ENCODE peak calls at places on chromosomes 5 and 9, in six cellular contexts. One of them, this sample, is unnamed.

GRCh38 chr9:79663878-79664277 is 92.1 kb downstream of the TLE4 start:
- DNase-seq in stimulated activated CD8-positive, alpha-beta memory T cell treated with anti-CD3 and anti-CD28 coated beads, Interleukin-2, amount 100 ng/mL, for 48 hours: no peak
- DNase-seq in activated CD8-positive, alpha-beta memory T cell treated with anti-CD3 and anti-CD28 coated beads for 4 hours: no peak
- DNase-seq in NCI-H774: no peak
- DNase-seq in Kasumi-1: no peak
- DNase-seq in ELF-1: no peak
- DNase-seq in this sample: no peak

GRCh38 chr5:96957125-96958041 is 21.5 kb downstream of the LNPEP start:
- DNase-seq in stimulated activated CD8-positive, alpha-beta memory T cell treated with anti-CD3 and anti-CD28 coated beads, Interleukin-2, amount 100 ng/mL, for 48 hours: peak
- DNase-seq in activated CD8-positive, alpha-beta memory T cell treated with anti-CD3 and anti-CD28 coated beads for 4 hours: no peak
- DNase-seq in NCI-H774: no peak
- DNase-seq in Kasumi-1: no peak
- DNase-seq in ELF-1: no peak
- DNase-seq in this sample: no peak

GRCh38 chr9:114078021-114078780 is at the start of gene AMBP:
- DNase-seq in stimulated activated CD8-positive, alpha-beta memory T cell treated with anti-CD3 and anti-CD28 coated beads, Interleukin-2, amount 100 ng/mL, for 48 hours: no peak
- DNase-seq in activated CD8-positive, alpha-beta memory T cell treated with anti-CD3 and anti-CD28 coated beads for 4 hours: no peak
- DNase-seq in NCI-H774: no peak
- DNase-seq in Kasumi-1: no peak
- DNase-seq in ELF-1: no peak
- DNase-seq in this sample: no peak

GRCh38 chr5:32362527-32362926 is 49.8 kb upstream of the MTMR12 start:
- DNase-seq in stimulated activated CD8-positive, alpha-beta memory T cell treated with anti-CD3 and anti-CD28 coated beads, Interleukin-2, amount 100 ng/mL, for 48 hours: no peak
- DNase-seq in activated CD8-positive, alpha-beta memory T cell treated with anti-CD3 and anti-CD28 coated beads for 4 hours: no peak
- DNase-seq in NCI-H774: no peak
- DNase-seq in Kasumi-1: no peak
- DNase-seq in ELF-1: no peak
- DNase-seq in this sample: no peak

GRCh38 chr5:14032944-14033343 is 88.5 kb upstream of the DNAH5 start:
- DNase-seq in stimulated activated CD8-positive, alpha-beta memory T cell treated with anti-CD3 and anti-CD28 coated beads, Interleukin-2, amount 100 ng/mL, for 48 hours: no peak
- DNase-seq in activated CD8-positive, alpha-beta memory T cell treated with anti-CD3 and anti-CD28 coated beads for 4 hours: no peak
- DNase-seq in NCI-H774: no peak
- DNase-seq in Kasumi-1: no peak
- DNase-seq in ELF-1: no peak
- DNase-seq in this sample: no peak

GRCh38 chr9:7045361-7045760 is 287.6 kb downstream of the KDM4C start:
- DNase-seq in stimulated activated CD8-positive, alpha-beta memory T cell treated with anti-CD3 and anti-CD28 coated beads, Interleukin-2, amount 100 ng/mL, for 48 hours: no peak
- DNase-seq in activated CD8-positive, alpha-beta memory T cell treated with anti-CD3 and anti-CD28 coated beads for 4 hours: no peak
- DNase-seq in NCI-H774: no peak
- DNase-seq in Kasumi-1: no peak
- DNase-seq in ELF-1: no peak
- DNase-seq in this sample: no peak

GRCh38 chr5:33210983-33211382 is 229.8 kb upstream of the TARS1 start:
- DNase-seq in stimulated activated CD8-positive, alpha-beta memory T cell treated with anti-CD3 and anti-CD28 coated beads, Interleukin-2, amount 100 ng/mL, for 48 hours: no peak
- DNase-seq in activated CD8-positive, alpha-beta memory T cell treated with anti-CD3 and anti-CD28 coated beads for 4 hours: no peak
- DNase-seq in NCI-H774: no peak
- DNase-seq in Kasumi-1: no peak
- DNase-seq in ELF-1: no peak
- DNase-seq in this sample: no peak

GRCh38 chr5:150605546-150605945 is 34.9 kb upstream of the SYNPO start:
- DNase-seq in stimulated activated CD8-positive, alpha-beta memory T cell treated with anti-CD3 and anti-CD28 coated beads, Interleukin-2, amount 100 ng/mL, for 48 hours: no peak
- DNase-seq in activated CD8-positive, alpha-beta memory T cell treated with anti-CD3 and anti-CD28 coated beads for 4 hours: no peak
- DNase-seq in NCI-H774: no peak
- DNase-seq in Kasumi-1: no peak
- DNase-seq in ELF-1: no peak
- DNase-seq in this sample: no peak

GRCh38 chr5:173302546-173303155 is 25.6 kb downstream of the STC2 start:
- DNase-seq in stimulated activated CD8-positive, alpha-beta memory T cell treated with anti-CD3 and anti-CD28 coated beads, Interleukin-2, amount 100 ng/mL, for 48 hours: no peak
- DNase-seq in activated CD8-positive, alpha-beta memory T cell treated with anti-CD3 and anti-CD28 coated beads for 4 hours: no peak
- DNase-seq in NCI-H774: no peak
- DNase-seq in Kasumi-1: no peak
- DNase-seq in ELF-1: peak
- DNase-seq in this sample: no peak

GRCh38 chr9:84379740-84380139 is 39.2 kb upstream of the SLC28A3 start:
- DNase-seq in stimulated activated CD8-positive, alpha-beta memory T cell treated with anti-CD3 and anti-CD28 coated beads, Interleukin-2, amount 100 ng/mL, for 48 hours: no peak
- DNase-seq in activated CD8-positive, alpha-beta memory T cell treated with anti-CD3 and anti-CD28 coated beads for 4 hours: no peak
- DNase-seq in NCI-H774: no peak
- DNase-seq in Kasumi-1: no peak
- DNase-seq in ELF-1: no peak
- DNase-seq in this sample: no peak